ENCODE peak calls at places on chromosomes 11 and 22, in eight cellular contexts. J is omental fat pad; F is sciatic nerve; Y is stimulated activated CD4-positive, alpha-beta T cell treated with anti-CD3 and anti-CD28 coated beads, Interleukin-1b, Interleukin-23, amount 100 ng/mL, for 4 hours; X is iris pigment epithelial cell; I is globus pallidus; A is retinal pigment epithelial cell; T is activated T-helper 1 cell treated with Interleukin-2 at 50 U/mL for 16 hours. V is an unnamed sample.
A peak's percentile ranks its signal among the peaks of the same experiment; 100 is the strongest.

GRCh38 chr11:88421530-88421929 is 84.0 kb upstream of the CTSC start:
- DNase-seq in A (no peak), J (no peak), I (peak; percentile 50), F (no peak), Y (no peak), T (no peak), X (peak; percentile 63), V (no peak)

GRCh38 chr22:30393322-30393680 is 3.5 kb upstream of the SEC14L2 start:
- DNase-seq in I (no peak), X (no peak), A (no peak), F (no peak), Y (no peak), J (no peak), T (no peak), V (no peak)

GRCh38 chr11:128039140-128040021 is 548.0 kb downstream of the ETS1 start:
- DNase-seq in T (peak; percentile 65), I (no peak), Y (peak; percentile 39), J (no peak), A (no peak), X (peak; percentile 95), F (no peak), V (no peak)

GRCh38 chr11:133997556-133997955 is 40.8 kb upstream of the IGSF9B start:
- DNase-seq in I (no peak), X (no peak), F (no peak), T (no peak), Y (no peak), A (no peak), J (no peak), V (no peak)

GRCh38 chr11:75916882-75917281 is 101.9 kb downstream of the UVRAG start:
- DNase-seq in F (no peak), I (no peak), A (no peak), T (no peak), Y (no peak), X (no peak), J (no peak), V (no peak)

GRCh38 chr22:47022075-47022473 is 259.6 kb downstream of the TBC1D22A start:
- DNase-seq in J (no peak), A (no peak), F (peak; percentile 41), I (peak; percentile 15), T (no peak), X (no peak), Y (no peak), V (no peak)

GRCh38 chr22:24699861-24700260 is 74.7 kb downstream of the PIWIL3 start:
- DNase-seq in Y (no peak), T (no peak), I (no peak), F (no peak), A (no peak), X (no peak), J (no peak), V (no peak)

GRCh38 chr11:94888204-94888603 is 85.2 kb downstream of the CWC15 start:
- DNase-seq in J (no peak), X (no peak), T (no peak), Y (no peak), A (no peak), F (no peak), I (no peak), V (no peak)

GRCh38 chr11:46039990-46040389 is 81.3 kb downstream of the PHF21A start:
- DNase-seq in X (peak; percentile 73), T (no peak), Y (no peak), F (no peak), I (no peak), J (no peak), A (no peak), V (no peak)

GRCh38 chr11:10858505-10859360 is 880 bp upstream of the ZBED5 start:
- DNase-seq in F (peak; percentile 77), T (peak; percentile 22), Y (no peak), X (peak; percentile 60), J (peak; percentile 46), A (no peak), I (no peak), V (peak; percentile 77)

GRCh38 chr11:34351687-34352469 is 5.9 kb downstream of the ABTB2 start:
- DNase-seq in X (no peak), A (no peak), J (no peak), T (no peak), Y (no peak), F (no peak), I (no peak), V (peak; percentile 5)

GRCh38 chr11:122791836-122792235 is 46.5 kb upstream of the CRTAM start:
- DNase-seq in F (no peak), I (no peak), X (peak; percentile 69), T (no peak), Y (no peak), A (peak; percentile 27), J (no peak), V (no peak)

GRCh38 chr22:37674951-37675929 is at the start of gene LGALS1:
- DNase-seq in X (peak; percentile 97), T (peak; percentile 56), J (peak; percentile 86), I (peak; percentile 87), A (peak; percentile 67), Y (peak; percentile 34), F (peak; percentile 99), V (peak; percentile 76)

GRCh38 chr11:9577032-9577431 is 3.6 kb downstream of the WEE1 start:
- DNase-seq in I (no peak), X (peak; percentile 63), A (no peak), T (no peak), J (no peak), F (no peak), Y (no peak), V (no peak)

GRCh38 chr22:49192180-49192856 is 635.4 kb downstream of the BRD1 start:
- DNase-seq in Y (no peak), J (no peak), I (no peak), X (no peak), A (no peak), F (no peak), T (no peak), V (no peak)

GRCh38 chr11:104320091-104320490 is 156.1 kb upstream of the PDGFD start:
- DNase-seq in T (no peak), F (no peak), J (no peak), X (peak; percentile 75), Y (no peak), I (no peak), A (no peak), V (no peak)

GRCh38 chr11:24617856-24618255 is 121.0 kb downstream of the LUZP2 start:
- DNase-seq in X (no peak), Y (no peak), T (no peak), F (no peak), A (no peak), J (no peak), I (no peak), V (no peak)

GRCh38 chr11:128574576-128575011 is 12.8 kb downstream of the ETS1 start:
- DNase-seq in J (no peak), F (no peak), A (no peak), Y (no peak), X (peak; percentile 34), T (no peak), I (no peak), V (no peak)

GRCh38 chr22:30435674-30436126 is 10.1 kb downstream of the MTFP1 start:
- DNase-seq in Y (peak; percentile 53), T (peak; percentile 78), A (no peak), I (no peak), F (no peak), X (no peak), J (no peak), V (no peak)

GRCh38 chr11:70399681-70400112 is 1.4 kb downstream of the CTTN start:
- DNase-seq in F (peak; percentile 86), T (no peak), X (peak; percentile 98), Y (no peak), I (no peak), J (peak; percentile 81), A (peak; percentile 89), V (no peak)

GRCh38 chr11:131618203-131618602 is 247.8 kb downstream of the NTM start:
- DNase-seq in I (no peak), X (no peak), F (no peak), Y (no peak), T (no peak), A (no peak), J (no peak), V (no peak)

GRCh38 chr11:118071416-118072030 is 5.4 kb upstream of the TMPRSS4 start:
- DNase-seq in I (no peak), F (no peak), J (no peak), T (no peak), X (no peak), Y (no peak), A (no peak), V (no peak)

V was measured in ecto neural progenitor cell.